ENCODE peak calls at places on chromosomes 2 and 18, in six cellular contexts. One of them, this sample, is unnamed.
A peak's percentile ranks its signal among the peaks of the same experiment; 100 is the strongest.

GRCh38 chr18:37254256-37254880 is 311.2 kb downstream of the CELF4 start:
- DNase-seq in A673: no peak
- DNase-seq in WTC11: no peak
- DNase-seq in testis: peak; percentile 54
- DNase-seq in activated B cell treated with CpG ODN at 0.5 μM for 24 hours: no peak
- DNase-seq in lung: no peak
- DNase-seq in this sample: no peak

GRCh38 chr2:101718993-101719571 is 21.6 kb downstream of the MAP4K4 start:
- DNase-seq in A673: no peak
- DNase-seq in WTC11: no peak
- DNase-seq in testis: no peak
- DNase-seq in activated B cell treated with CpG ODN at 0.5 μM for 24 hours: no peak
- DNase-seq in lung: no peak
- DNase-seq in this sample: no peak

GRCh38 chr2:176584333-176584732 is 315.1 kb downstream of the MTX2 start:
- DNase-seq in A673: no peak
- DNase-seq in WTC11: no peak
- DNase-seq in testis: no peak
- DNase-seq in activated B cell treated with CpG ODN at 0.5 μM for 24 hours: no peak
- DNase-seq in lung: no peak
- DNase-seq in this sample: no peak

GRCh38 chr18:11658019-11658418 is 31.0 kb upstream of the GNAL start:
- DNase-seq in A673: no peak
- DNase-seq in WTC11: no peak
- DNase-seq in testis: no peak
- DNase-seq in activated B cell treated with CpG ODN at 0.5 μM for 24 hours: no peak
- DNase-seq in lung: no peak
- DNase-seq in this sample: no peak

GRCh38 chr2:239460780-239461179 is 60.0 kb upstream of the HDAC4 start:
- DNase-seq in A673: no peak
- DNase-seq in WTC11: no peak
- DNase-seq in testis: no peak
- DNase-seq in activated B cell treated with CpG ODN at 0.5 μM for 24 hours: no peak
- DNase-seq in lung: no peak
- DNase-seq in this sample: no peak

GRCh38 chr2:18991177-18992168 is 366.9 kb downstream of the OSR1 start:
- DNase-seq in A673: no peak
- DNase-seq in WTC11: no peak
- DNase-seq in testis: peak; percentile 71
- DNase-seq in activated B cell treated with CpG ODN at 0.5 μM for 24 hours: no peak
- DNase-seq in lung: peak; percentile 29
- DNase-seq in this sample: peak; percentile 86

GRCh38 chr2:33322099-33322498 is 154.3 kb upstream of the RASGRP3 start:
- DNase-seq in A673: no peak
- DNase-seq in WTC11: no peak
- DNase-seq in testis: peak; percentile 61
- DNase-seq in activated B cell treated with CpG ODN at 0.5 μM for 24 hours: no peak
- DNase-seq in lung: no peak
- DNase-seq in this sample: no peak

GRCh38 chr2:133221398-133221797 is 346.9 kb downstream of the NCKAP5 start:
- DNase-seq in A673: no peak
- DNase-seq in WTC11: no peak
- DNase-seq in testis: no peak
- DNase-seq in activated B cell treated with CpG ODN at 0.5 μM for 24 hours: no peak
- DNase-seq in lung: no peak
- DNase-seq in this sample: no peak

GRCh38 chr2:237156857-237157550 is 71.3 kb downstream of the COPS8 start:
- DNase-seq in A673: no peak
- DNase-seq in WTC11: no peak
- DNase-seq in testis: no peak
- DNase-seq in activated B cell treated with CpG ODN at 0.5 μM for 24 hours: no peak
- DNase-seq in lung: no peak
- DNase-seq in this sample: no peak

GRCh38 chr18:62379051-62379450 is 53.9 kb downstream of the TNFRSF11A start:
- DNase-seq in A673: no peak
- DNase-seq in WTC11: no peak
- DNase-seq in testis: no peak
- DNase-seq in activated B cell treated with CpG ODN at 0.5 μM for 24 hours: no peak
- DNase-seq in lung: no peak
- DNase-seq in this sample: no peak

GRCh38 chr2:176129825-176130152 is 284 bp downstream of the HOXD8 start:
- DNase-seq in A673: no peak
- DNase-seq in WTC11: no peak
- DNase-seq in testis: no peak
- DNase-seq in activated B cell treated with CpG ODN at 0.5 μM for 24 hours: no peak
- DNase-seq in lung: no peak
- DNase-seq in this sample: no peak

GRCh38 chr18:3115430-3116025 is 102.6 kb upstream of the LPIN2 start:
- DNase-seq in A673: no peak
- DNase-seq in WTC11: no peak
- DNase-seq in testis: no peak
- DNase-seq in activated B cell treated with CpG ODN at 0.5 μM for 24 hours: no peak
- DNase-seq in lung: no peak
- DNase-seq in this sample: no peak

GRCh38 chr2:60826126-60826525 is 55.2 kb upstream of the REL start:
- DNase-seq in A673: no peak
- DNase-seq in WTC11: no peak
- DNase-seq in testis: no peak
- DNase-seq in activated B cell treated with CpG ODN at 0.5 μM for 24 hours: no peak
- DNase-seq in lung: no peak
- DNase-seq in this sample: no peak

GRCh38 chr2:151051584-151052220 is 210.0 kb downstream of the RBM43 start:
- DNase-seq in A673: peak; percentile 71
- DNase-seq in WTC11: peak; percentile 25
- DNase-seq in testis: peak; percentile 64
- DNase-seq in activated B cell treated with CpG ODN at 0.5 μM for 24 hours: no peak
- DNase-seq in lung: no peak
- DNase-seq in this sample: no peak

GRCh38 chr18:29753379-29753778 is 1289.2 kb downstream of the DSC3 start:
- DNase-seq in A673: no peak
- DNase-seq in WTC11: no peak
- DNase-seq in testis: no peak
- DNase-seq in activated B cell treated with CpG ODN at 0.5 μM for 24 hours: no peak
- DNase-seq in lung: no peak
- DNase-seq in this sample: no peak

GRCh38 chr18:63322908-63323634 is 3.5 kb upstream of the BCL2 start:
- DNase-seq in A673: peak; percentile 85
- DNase-seq in WTC11: peak; percentile 37
- DNase-seq in testis: peak; percentile 74
- DNase-seq in activated B cell treated with CpG ODN at 0.5 μM for 24 hours: no peak
- DNase-seq in lung: peak; percentile 65
- DNase-seq in this sample: no peak

GRCh38 chr2:62464608-62465007 is 41.4 kb downstream of the TMEM17 start:
- DNase-seq in A673: no peak
- DNase-seq in WTC11: no peak
- DNase-seq in testis: no peak
- DNase-seq in activated B cell treated with CpG ODN at 0.5 μM for 24 hours: no peak
- DNase-seq in lung: no peak
- DNase-seq in this sample: no peak

GRCh38 chr2:216082805-216083204 is 1.1 kb downstream of the TMEM169 start:
- DNase-seq in A673: no peak
- DNase-seq in WTC11: no peak
- DNase-seq in testis: no peak
- DNase-seq in activated B cell treated with CpG ODN at 0.5 μM for 24 hours: no peak
- DNase-seq in lung: no peak
- DNase-seq in this sample: no peak

GRCh38 chr2:212078103-212078502 is 460.5 kb downstream of the ERBB4 start:
- DNase-seq in A673: no peak
- DNase-seq in WTC11: no peak
- DNase-seq in testis: no peak
- DNase-seq in activated B cell treated with CpG ODN at 0.5 μM for 24 hours: no peak
- DNase-seq in lung: no peak
- DNase-seq in this sample: no peak

GRCh38 chr2:191846787-191847620 is at the start of gene CAVIN2:
- DNase-seq in A673: peak; percentile 57
- DNase-seq in WTC11: no peak
- DNase-seq in testis: peak; percentile 51
- DNase-seq in activated B cell treated with CpG ODN at 0.5 μM for 24 hours: no peak
- DNase-seq in lung: peak; percentile 85
- DNase-seq in this sample: no peak

GRCh38 chr18:35432565-35433001 is 55.4 kb upstream of the ZNF396 start:
- DNase-seq in A673: no peak
- DNase-seq in WTC11: no peak
- DNase-seq in testis: no peak
- DNase-seq in activated B cell treated with CpG ODN at 0.5 μM for 24 hours: no peak
- DNase-seq in lung: no peak
- DNase-seq in this sample: no peak

GRCh38 chr2:127673304-127674069 is 1.8 kb downstream of the LIMS2 start:
- DNase-seq in A673: no peak
- DNase-seq in WTC11: no peak
- DNase-seq in testis: peak; percentile 9
- DNase-seq in activated B cell treated with CpG ODN at 0.5 μM for 24 hours: no peak
- DNase-seq in lung: no peak
- DNase-seq in this sample: peak; percentile 81

GRCh38 chr2:239322414-239323086 is 78.3 kb downstream of the HDAC4 start:
- DNase-seq in A673: no peak
- DNase-seq in WTC11: no peak
- DNase-seq in testis: peak; percentile 13
- DNase-seq in activated B cell treated with CpG ODN at 0.5 μM for 24 hours: no peak
- DNase-seq in lung: no peak
- DNase-seq in this sample: no peak

GRCh38 chr2:237171895-237172294 is 86.2 kb downstream of the COPS8 start:
- DNase-seq in A673: no peak
- DNase-seq in WTC11: no peak
- DNase-seq in testis: no peak
- DNase-seq in activated B cell treated with CpG ODN at 0.5 μM for 24 hours: no peak
- DNase-seq in lung: no peak
- DNase-seq in this sample: no peak

GRCh38 chr2:204172074-204172600 is 235.6 kb downstream of the ICOS start:
- DNase-seq in A673: no peak
- DNase-seq in WTC11: no peak
- DNase-seq in testis: no peak
- DNase-seq in activated B cell treated with CpG ODN at 0.5 μM for 24 hours: no peak
- DNase-seq in lung: no peak
- DNase-seq in this sample: no peak

GRCh38 chr2:46643493-46643892 is 164.1 kb downstream of the TMEM247 start:
- DNase-seq in A673: peak; percentile 22
- DNase-seq in WTC11: no peak
- DNase-seq in testis: no peak
- DNase-seq in activated B cell treated with CpG ODN at 0.5 μM for 24 hours: no peak
- DNase-seq in lung: no peak
- DNase-seq in this sample: no peak
- TF ChIP-seq CTCF in A673: no peak
- TF ChIP-seq CTCF in WTC11: no peak
- TF ChIP-seq CTCF in testis: no peak
- TF ChIP-seq CTCF in activated B cell treated with CpG ODN at 0.5 μM for 24 hours: no peak
- TF ChIP-seq CTCF in lung: no peak
- TF ChIP-seq CTCF in this sample: no peak

GRCh38 chr18:46345181-46345465 is 240.9 kb downstream of the HAUS1 start:
- DNase-seq in A673: no peak
- DNase-seq in WTC11: no peak
- DNase-seq in testis: no peak
- DNase-seq in activated B cell treated with CpG ODN at 0.5 μM for 24 hours: no peak
- DNase-seq in lung: no peak
- DNase-seq in this sample: no peak

GRCh38 chr18:46343940-46344372 is 239.8 kb downstream of the HAUS1 start:
- DNase-seq in A673: no peak
- DNase-seq in WTC11: peak; percentile 52
- DNase-seq in testis: no peak
- DNase-seq in activated B cell treated with CpG ODN at 0.5 μM for 24 hours: no peak
- DNase-seq in lung: peak; percentile 33
- DNase-seq in this sample: no peak

GRCh38 chr18:46344416-46345180 is 240.4 kb downstream of the HAUS1 start:
- DNase-seq in A673: no peak
- DNase-seq in WTC11: no peak
- DNase-seq in testis: no peak
- DNase-seq in activated B cell treated with CpG ODN at 0.5 μM for 24 hours: no peak
- DNase-seq in lung: no peak
- DNase-seq in this sample: no peak

GRCh38 chr18:46346896-46347630 is 242.9 kb downstream of the HAUS1 start:
- DNase-seq in A673: no peak
- DNase-seq in WTC11: no peak
- DNase-seq in testis: no peak
- DNase-seq in activated B cell treated with CpG ODN at 0.5 μM for 24 hours: no peak
- DNase-seq in lung: no peak
- DNase-seq in this sample: no peak

DNA sequence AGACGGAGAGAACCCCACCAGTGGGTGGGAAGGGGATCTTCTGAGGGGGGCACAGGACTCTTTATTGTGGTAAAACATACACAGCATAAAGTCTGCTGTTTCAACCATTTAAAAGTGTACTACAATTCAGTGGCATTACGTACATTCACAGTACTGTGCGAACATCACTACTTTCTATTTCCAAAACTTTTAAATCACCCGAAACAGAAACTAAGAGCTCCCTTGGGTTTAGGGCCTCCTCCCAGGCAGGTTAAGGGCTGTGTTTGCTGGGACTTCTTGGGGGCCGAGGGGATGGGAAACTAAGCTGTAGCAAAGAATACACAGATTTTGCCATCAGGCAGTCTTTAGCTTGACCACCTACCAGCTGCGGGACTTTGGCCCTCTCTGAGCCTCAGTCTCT is 242.0 kb downstream of the HAUS1 start:
- DNase-seq in A673: no peak
- DNase-seq in WTC11: no peak
- DNase-seq in testis: no peak
- DNase-seq in activated B cell treated with CpG ODN at 0.5 μM for 24 hours: no peak
- DNase-seq in lung: no peak
- DNase-seq in this sample: no peak
- TF ChIP-seq CTCF in A673: no peak
- TF ChIP-seq CTCF in WTC11: no peak
- TF ChIP-seq CTCF in testis: no peak
- TF ChIP-seq CTCF in activated B cell treated with CpG ODN at 0.5 μM for 24 hours: no peak
- TF ChIP-seq CTCF in lung: no peak
- TF ChIP-seq CTCF in this sample: no peak

GRCh38 chr2:141660232-141660631 is 470.6 kb downstream of the LRP1B start:
- DNase-seq in A673: no peak
- DNase-seq in WTC11: no peak
- DNase-seq in testis: no peak
- DNase-seq in activated B cell treated with CpG ODN at 0.5 μM for 24 hours: no peak
- DNase-seq in lung: no peak
- DNase-seq in this sample: no peak
- TF ChIP-seq CTCF in A673: no peak
- TF ChIP-seq CTCF in WTC11: no peak
- TF ChIP-seq CTCF in testis: no peak
- TF ChIP-seq CTCF in activated B cell treated with CpG ODN at 0.5 μM for 24 hours: no peak
- TF ChIP-seq CTCF in lung: no peak
- TF ChIP-seq CTCF in this sample: no peak

DNA sequence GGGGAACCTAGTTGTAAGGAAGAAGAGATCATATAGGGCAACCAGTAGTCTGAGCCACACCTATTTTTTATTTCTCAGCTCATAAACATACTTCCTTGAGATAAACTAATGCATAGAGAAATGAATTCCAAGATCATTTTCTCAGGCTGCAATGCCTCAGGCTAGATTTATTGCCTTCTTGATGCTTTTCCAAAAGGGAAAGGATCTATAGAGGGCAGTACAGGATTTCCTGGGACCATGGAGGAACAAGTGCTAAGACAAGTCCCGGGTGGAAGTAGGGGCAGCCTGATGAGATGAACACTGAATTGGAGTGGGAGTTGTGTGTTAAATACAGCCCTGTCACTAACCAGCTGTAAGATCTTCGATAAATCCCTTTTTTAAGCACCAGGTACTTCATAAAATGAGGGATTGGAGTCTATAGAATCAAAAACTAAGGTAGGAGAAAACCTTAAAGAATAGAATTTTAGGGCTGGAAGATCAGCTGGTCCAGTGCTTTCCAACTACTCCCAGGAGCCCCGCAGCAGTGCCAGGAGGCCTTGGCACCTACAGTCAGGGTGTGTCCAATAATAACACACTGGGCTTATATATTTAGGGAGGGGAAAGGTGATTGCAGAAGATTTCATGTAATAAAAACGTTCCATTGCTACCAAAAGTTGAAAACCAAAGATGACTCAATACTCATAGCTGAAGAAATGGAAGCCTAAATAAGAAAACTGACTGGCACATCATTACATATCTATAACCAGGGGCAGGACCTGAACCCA is 58.1 kb downstream of the SERTAD2 start:
- DNase-seq in A673: peak; percentile 47
- DNase-seq in WTC11: no peak
- DNase-seq in testis: no peak
- DNase-seq in activated B cell treated with CpG ODN at 0.5 μM for 24 hours: no peak
- DNase-seq in lung: no peak
- DNase-seq in this sample: no peak
- TF ChIP-seq CTCF in A673: peak; percentile 57
- TF ChIP-seq CTCF in WTC11: no peak
- TF ChIP-seq CTCF in testis: no peak
- TF ChIP-seq CTCF in activated B cell treated with CpG ODN at 0.5 μM for 24 hours: no peak
- TF ChIP-seq CTCF in lung: no peak
- TF ChIP-seq CTCF in this sample: peak; percentile 47

This sample was measured in osteocyte.